ENCODE peak calls at places on chromosomes 4 and X, in nine cellular contexts. F, D, I, Y, Z, P, M, U and Q are unnamed samples.

GRCh38 chrX:25015486-25016360 is at the start of gene ARX:
- DNase-seq in P (peak), Z (peak), M (peak), D (no peak), U (peak), Y (peak), I (peak), F (peak), Q (no peak)

GRCh38 chrX:134654398-134655012 is 3.8 kb downstream of the PLAC1 start:
- DNase-seq in P (no peak), I (no peak), Y (no peak), U (peak), D (no peak), F (no peak), M (no peak), Z (no peak), Q (no peak)

GRCh38 chrX:134659761-134660160 is 1.5 kb upstream of the PLAC1 start:
- DNase-seq in F (no peak), Y (no peak), P (peak), I (no peak), M (no peak), Z (no peak), U (peak), D (no peak), Q (no peak)

GRCh38 chr4:22942920-22943559 is 250.3 kb downstream of the GBA3 start:
- DNase-seq in P (no peak), U (no peak), Z (no peak), M (no peak), D (no peak), I (no peak), Y (peak), F (no peak), Q (no peak)

GRCh38 chr4:189974056-189974455 is 33.4 kb downstream of the FRG1 start:
- DNase-seq in M (peak), Y (peak), I (no peak), F (peak), D (no peak), Z (peak), U (peak), P (no peak), Q (no peak)

GRCh38 chrX:1451676-1452496 is 823 bp downstream of the ASMTL start:
- DNase-seq in Y (no peak), F (no peak), Z (no peak), U (no peak), I (peak), D (peak), M (no peak), P (no peak), Q (no peak)

GRCh38 chr4:168449740-168450442 is 30.4 kb downstream of the DDX60L start:
- DNase-seq in Y (no peak), U (peak), D (no peak), M (peak), F (peak), Z (no peak), P (peak), I (no peak), Q (no peak)

GRCh38 chr4:82428526-82428968 is 1.7 kb downstream of the HNRNPDL start:
- DNase-seq in Y (no peak), I (no peak), M (no peak), D (no peak), Z (no peak), U (no peak), P (no peak), F (no peak), Q (no peak)

GRCh38 chr4:128879971-128880370 is 70.5 kb downstream of the JADE1 start:
- DNase-seq in Y (no peak), F (no peak), U (no peak), I (no peak), M (no peak), P (no peak), D (no peak), Z (no peak), Q (no peak)

GRCh38 chr4:96145671-96146070 is 305.8 kb downstream of the PDHA2 start:
- DNase-seq in M (no peak), Z (no peak), F (no peak), I (no peak), D (no peak), Y (no peak), P (no peak), U (peak), Q (no peak)

DNA sequence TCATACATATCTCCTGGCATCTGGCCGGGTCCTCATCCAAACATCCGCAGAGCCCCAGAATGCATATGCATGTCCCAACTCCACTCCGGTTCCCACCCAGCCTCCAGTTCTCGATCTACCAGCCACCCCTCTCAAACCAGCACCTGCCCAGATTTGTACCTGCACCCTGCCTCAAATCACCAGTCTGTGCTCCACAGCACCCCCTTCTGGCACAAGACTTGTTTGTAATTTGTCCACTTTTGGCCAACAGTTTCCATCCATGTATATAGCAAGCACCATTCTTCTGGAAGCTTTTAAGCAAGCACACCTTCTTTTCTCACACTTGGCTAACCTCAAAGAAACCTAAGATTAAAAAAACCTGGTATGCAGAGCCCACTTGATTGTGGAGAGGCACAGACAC is 644.1 kb downstream of the MID1IP1 start:
- DNase-seq in U (no peak), Y (peak), P (no peak), Z (no peak), D (no peak), I (no peak), F (no peak), M (no peak), Q (no peak)
- TF ChIP-seq CTCF in U (peak), Y (peak), P (peak), Z (no peak), D (no peak), I (peak), F (peak), M (no peak), Q (peak)

DNA sequence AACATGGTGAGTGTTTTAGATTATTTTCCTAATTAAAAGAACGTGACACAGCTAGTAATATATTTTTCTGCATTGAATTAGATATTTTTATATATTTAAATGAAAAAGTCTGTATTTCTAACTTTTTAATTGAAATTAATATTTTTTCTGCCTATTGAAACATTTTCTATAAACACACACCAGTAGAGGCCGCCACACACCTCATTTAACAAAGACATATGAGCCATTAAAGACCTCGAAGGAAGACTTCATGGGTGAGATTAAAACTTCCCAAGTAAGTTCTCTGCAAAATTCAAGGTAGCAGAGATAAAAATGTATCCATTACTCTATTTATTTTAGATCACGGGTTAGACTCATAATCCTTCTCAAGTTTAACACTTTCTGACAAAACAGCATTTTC is 8.3 kb downstream of the SLITRK2 start:
- DNase-seq in U (peak), D (no peak), I (no peak), Z (no peak), M (no peak), Y (peak), F (peak), P (no peak), Q (no peak)
- TF ChIP-seq CTCF in U (peak), D (no peak), I (peak), Z (no peak), M (peak), Y (peak), F (no peak), P (no peak), Q (peak)

GRCh38 chr4:16914208-16914607 is 15.8 kb upstream of the LDB2 start:
- DNase-seq in F (no peak), U (peak), Y (peak), I (no peak), P (no peak), Z (no peak), D (no peak), M (peak), Q (no peak)
- TF ChIP-seq CTCF in F (peak), U (peak), Y (peak), I (peak), P (no peak), Z (no peak), D (peak), M (peak), Q (peak)

GRCh38 chr4:21469438-21470032 is 479.0 kb downstream of the KCNIP4 start:
- DNase-seq in D (no peak), I (no peak), M (peak), F (peak), U (peak), P (peak), Z (peak), Y (peak), Q (no peak)
- TF ChIP-seq CTCF in D (peak), I (no peak), M (peak), F (peak), U (peak), P (peak), Z (peak), Y (peak), Q (peak)